ENCODE peak calls at places on chromosomes 11 and 22, in eight cellular contexts. M is uterus; N is endodermal cell; P is endothelial cell of umbilical vein; K is neural progenitor cell; W is PC-9; L is CD8-positive, alpha-beta T cell; Y is HCT116. Q is an unnamed sample.

GRCh38 chr22:20155330-20156041 is 4.6 kb upstream of the CCDC188 start:
- DNase-seq in N (no peak), Y (no peak), P (peak; percentile 64), M (peak; percentile 32), W (no peak), K (peak; percentile 31), L (no peak), Q (peak; percentile 28)

GRCh38 chr22:30159561-30160353 is 79.5 kb downstream of the HORMAD2 start:
- DNase-seq in L (no peak), W (peak; percentile 75), Y (no peak), K (no peak), N (no peak), M (no peak), P (peak; percentile 3), Q (peak; percentile 36)

GRCh38 chr22:46456818-46457163 is 80.6 kb downstream of the CELSR1 start:
- DNase-seq in K (no peak), Y (no peak), N (no peak), W (no peak), L (no peak), M (no peak), P (no peak), Q (no peak)

GRCh38 chr22:46346680-46347405 is 11.3 kb downstream of the TRMU start:
- DNase-seq in Y (no peak), W (no peak), P (no peak), N (no peak), K (no peak), M (no peak), L (no peak), Q (no peak)

GRCh38 chr11:128886401-128887119 is 4.6 kb upstream of the KCNJ5 start:
- DNase-seq in L (no peak), Y (no peak), W (no peak), M (no peak), N (peak; percentile 68), K (peak; percentile 54), P (no peak), Q (peak; percentile 49)

GRCh38 chr11:3182462-3182852 is 17.3 kb upstream of the OSBPL5 start:
- DNase-seq in N (no peak), K (no peak), L (no peak), Y (no peak), W (no peak), P (no peak), M (no peak), Q (no peak)

GRCh38 chr22:35622132-35622913 is 5.2 kb upstream of the MB start:
- DNase-seq in L (no peak), Y (no peak), W (peak; percentile 99), N (peak; percentile 87), M (no peak), P (no peak), K (peak; percentile 66), Q (peak; percentile 14)

GRCh38 chr11:70398834-70399680 is 728 bp downstream of the CTTN start:
- DNase-seq in P (no peak), K (no peak), L (no peak), N (peak; percentile 69), Y (no peak), W (no peak), M (peak; percentile 33), Q (no peak)

GRCh38 chr22:41262250-41262765 is 21.6 kb upstream of the CHADL start:
- DNase-seq in K (no peak), P (no peak), L (no peak), W (no peak), N (no peak), M (no peak), Y (no peak), Q (no peak)

GRCh38 chr11:75779960-75780359 is 11.4 kb downstream of the DGAT2 start:
- DNase-seq in L (no peak), M (no peak), N (no peak), W (no peak), Y (no peak), P (no peak), K (no peak), Q (no peak)

GRCh38 chr22:45544588-45545170 is 42.0 kb downstream of the FBLN1 start:
- DNase-seq in P (no peak), W (no peak), K (no peak), Y (no peak), N (no peak), M (no peak), L (no peak), Q (no peak)

GRCh38 chr22:46086577-46087335 is 63.6 kb upstream of the PPARA start:
- DNase-seq in Y (no peak), L (no peak), M (no peak), K (no peak), W (no peak), P (no peak), N (no peak), Q (no peak)

GRCh38 chr11:77188323-77188911 is 60.4 kb downstream of the MYO7A start:
- DNase-seq in L (peak; percentile 76), M (peak; percentile 77), P (peak; percentile 75), K (peak; percentile 85), N (peak; percentile 94), Y (peak; percentile 54), W (peak; percentile 69), Q (peak; percentile 82)

GRCh38 chr11:27350503-27350902 is 12.5 kb downstream of the CCDC34 start:
- DNase-seq in P (peak; percentile 19), N (no peak), Y (no peak), L (no peak), W (no peak), M (no peak), K (no peak), Q (peak; percentile 71)

DNA sequence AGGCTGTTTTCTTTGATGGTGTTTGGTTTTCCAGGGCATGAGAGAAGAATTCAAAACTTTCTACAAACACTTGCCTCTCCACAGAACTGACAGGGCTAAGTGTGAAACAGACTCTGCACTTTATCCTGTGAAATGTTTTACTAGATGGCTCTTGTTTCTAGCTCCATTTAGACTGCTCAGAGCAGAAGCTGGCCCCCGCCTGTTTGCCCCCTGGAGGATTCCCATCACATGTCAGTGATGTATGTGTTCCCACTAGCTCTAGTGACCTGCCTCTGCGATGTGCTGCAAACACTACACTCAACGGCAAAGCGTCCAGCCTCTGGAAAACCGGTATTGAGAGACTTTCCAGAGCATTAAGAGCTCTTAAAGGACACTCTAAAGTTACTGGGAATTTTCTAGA is 41.4 kb upstream of the PCF11 start:
- DNase-seq in P (no peak), M (no peak), Y (no peak), L (no peak), K (peak; percentile 8), W (no peak), N (peak; percentile 58), Q (no peak)
- H3K4me1 ChIP-seq in P (peaks cover 3% of the 10 kb centered on the region), M (no peaks in the 10 kb centered on the region), Y (no peaks in the 10 kb centered on the region), L (peaks cover 44% of the 10 kb centered on the region), K (peaks cover 9% of the 10 kb centered on the region), W (no peaks in the 10 kb centered on the region), N (no peaks in the 10 kb centered on the region), Q (no peaks in the 10 kb centered on the region)

DNA sequence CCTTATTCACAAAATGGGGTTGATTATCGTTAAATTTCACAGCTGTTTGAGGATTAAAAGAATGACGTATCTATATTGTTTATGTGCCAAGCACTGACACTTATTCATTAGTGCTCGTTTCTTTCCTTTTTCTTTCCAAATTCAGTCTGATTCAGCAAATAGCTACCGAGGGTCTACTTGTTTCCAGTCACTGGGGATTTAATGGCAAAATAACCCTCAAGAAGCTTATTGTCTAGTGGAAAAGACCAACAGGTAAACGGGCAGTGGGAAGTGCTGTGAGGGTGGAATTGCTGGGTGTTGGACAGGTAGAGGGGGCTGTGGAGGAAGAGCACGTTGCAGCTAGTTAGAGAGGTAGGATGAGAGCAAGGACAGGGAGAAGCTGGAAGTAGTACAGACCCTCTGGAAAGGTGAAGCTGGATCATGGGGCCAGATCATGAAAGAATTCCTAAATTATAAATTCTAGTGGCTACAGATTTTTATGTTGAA is 48.3 kb upstream of the BIRC3 start:
- DNase-seq in W (no peak), M (no peak), Y (no peak), L (no peak), N (peak; percentile 59), K (no peak), P (no peak), Q (no peak)
- H3K27ac ChIP-seq in W (peak overlapping the region; percentile 59), M (peak overlapping the region; percentile 58), Y (no peak overlapping the region), L (no peak overlapping the region), N (no peak overlapping the region), K (no peak overlapping the region), P (no peak overlapping the region), Q (no peak overlapping the region)

GRCh38 chr11:97140885-97141494 is 751.2 kb downstream of the JRKL start:
- DNase-seq in L (no peak), M (no peak), W (no peak), Y (no peak), P (no peak), K (peak; percentile 38), N (peak; percentile 48), Q (peak; percentile 53)
- TF ChIP-seq CTCF in L (no peak), M (no peak), W (peak; percentile 87), Y (peak; percentile 21), P (peak; percentile 14), K (peak; percentile 80), N (peak; percentile 89), Q (peak; percentile 80)

DNA sequence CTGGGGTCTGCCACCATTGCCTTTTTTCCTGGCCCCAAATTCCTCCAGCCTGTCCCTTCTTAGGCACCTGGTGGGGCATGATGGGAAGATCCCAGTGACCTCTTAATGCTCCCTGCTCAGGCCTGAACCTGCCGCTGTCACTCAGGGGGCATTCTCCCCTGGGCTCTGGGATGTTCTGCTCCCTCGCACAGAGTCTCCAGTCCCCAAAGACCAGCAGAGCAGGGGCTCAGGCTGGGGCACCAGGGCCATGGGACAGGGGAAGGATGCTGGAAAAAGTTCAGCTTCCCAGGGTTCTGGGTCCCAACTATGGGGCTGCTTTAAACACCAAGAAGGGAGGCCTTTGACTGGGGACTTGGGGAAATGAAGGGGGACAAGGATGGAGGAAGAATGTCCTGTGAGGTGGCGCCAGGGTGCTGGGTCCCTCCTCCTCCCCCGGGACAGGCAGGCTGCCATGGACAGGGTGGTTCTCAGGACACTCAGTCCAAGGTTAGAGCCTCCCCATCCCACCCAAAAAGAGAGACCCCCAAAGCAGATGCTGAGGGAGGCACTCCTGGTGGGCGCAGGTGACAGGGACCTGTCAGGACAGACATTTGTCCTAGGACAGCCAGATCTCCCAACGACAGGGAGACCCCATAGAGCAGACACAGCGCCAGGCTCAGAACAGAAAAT is 30.8 kb downstream of the IGLL5 start:
- DNase-seq in L (no peak), K (no peak), Y (no peak), N (no peak), M (no peak), P (no peak), W (no peak), Q (no peak)
- H3K4me1 ChIP-seq in L (no peaks in the 10 kb centered on the region), K (no peaks in the 10 kb centered on the region), Y (no peaks in the 10 kb centered on the region), N (no peaks in the 10 kb centered on the region), M (no peaks in the 10 kb centered on the region), P (no peaks in the 10 kb centered on the region), W (no peaks in the 10 kb centered on the region), Q (no peaks in the 10 kb centered on the region)

DNA sequence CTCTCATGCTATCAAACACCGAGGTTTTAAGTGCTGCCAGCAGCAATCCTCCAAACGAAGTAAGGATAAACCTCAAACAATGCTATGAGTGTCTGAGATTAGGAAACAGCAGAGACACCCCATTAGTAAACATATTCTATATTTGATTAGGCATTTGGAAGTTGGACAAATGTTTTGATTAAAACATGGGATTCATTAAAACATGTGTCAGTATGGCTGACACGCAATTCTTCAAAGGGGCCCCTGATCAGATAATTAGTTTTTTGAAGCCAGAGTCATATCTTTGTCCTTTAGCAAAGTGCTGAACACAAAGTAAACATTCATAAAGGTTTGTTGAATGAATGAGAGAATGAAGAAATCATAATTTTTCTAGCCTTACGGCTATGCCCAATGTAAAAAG is 33.2 kb upstream of the BLID start:
- DNase-seq in L (no peak), W (no peak), M (no peak), N (no peak), P (no peak), Y (no peak), K (no peak), Q (no peak)
- H3K27ac ChIP-seq in L (no peak overlapping the region), W (no peak overlapping the region), M (no peak overlapping the region), N (no peak overlapping the region), P (no peak overlapping the region), Y (peak overlapping the region; percentile 95), K (no peak overlapping the region), Q (no peak overlapping the region)

GRCh38 chr11:118640332-118641154 is 33.1 kb downstream of the PHLDB1 start:
- DNase-seq in L (no peak), N (no peak), K (no peak), P (no peak), M (no peak), Y (no peak), W (no peak), Q (no peak)
- TF ChIP-seq CTCF in L (no peak), N (peak; percentile 36), K (no peak), P (no peak), M (no peak), Y (peak; percentile 12), W (peak; percentile 64), Q (no peak)